ENCODE peak calls at places on chromosomes 2 and 18, in nine cellular contexts. K, O, C, T, S, Y, E, V and P are unnamed samples.
A peak's percentile ranks its signal among the peaks of the same experiment; 100 is the strongest.

GRCh38 chr2:176079285-176079830 is 4.4 kb downstream of the EVX2 start:
- DNase-seq in K (no peak), O (no peak), C (no peak), T (no peak), S (no peak), Y (no peak), E (no peak), V (no peak), P (no peak)

GRCh38 chr2:152910970-152911369 is 192.6 kb downstream of the ARL6IP6 start:
- DNase-seq in K (no peak), O (no peak), C (no peak), T (no peak), S (no peak), Y (no peak), E (no peak), V (no peak), P (no peak)

GRCh38 chr2:141341444-141341843 is 789.4 kb downstream of the LRP1B start:
- DNase-seq in K (no peak), O (peak; percentile 74), C (no peak), T (no peak), S (no peak), Y (no peak), E (peak; percentile 99), V (no peak), P (no peak)

GRCh38 chr2:56199492-56199891 is 15.7 kb downstream of the CCDC85A start:
- DNase-seq in K (no peak), O (peak; percentile 10), C (no peak), T (no peak), S (no peak), Y (no peak), E (peak; percentile 62), V (no peak), P (no peak)

GRCh38 chr2:46776687-46777327 is 138.8 kb downstream of the MCFD2 start:
- DNase-seq in K (no peak), O (peak; percentile 71), C (no peak), T (peak; percentile 55), S (peak; percentile 71), Y (no peak), E (peak; percentile 79), V (no peak), P (no peak)

GRCh38 chr2:169361706-169362345 is 508 bp downstream of the LRP2 start:
- DNase-seq in K (no peak), O (peak; percentile 18), C (no peak), T (no peak), S (no peak), Y (no peak), E (no peak), V (peak; percentile 56), P (no peak)

GRCh38 chr2:158716921-158717320 is 78.2 kb upstream of the DAPL1 start:
- DNase-seq in K (no peak), O (no peak), C (no peak), T (no peak), S (no peak), Y (no peak), E (no peak), V (no peak), P (peak; percentile 72)

GRCh38 chr18:8139127-8139591 is 470.1 kb upstream of the RAB12 start:
- DNase-seq in K (peak; percentile 78), O (no peak), C (no peak), T (no peak), S (no peak), Y (no peak), E (no peak), V (no peak), P (no peak)

GRCh38 chr2:170255971-170256370 is 78.0 kb downstream of the MYO3B start:
- DNase-seq in K (no peak), O (no peak), C (no peak), T (no peak), S (no peak), Y (no peak), E (peak; percentile 46), V (no peak), P (no peak)

GRCh38 chr2:227163998-227164744 is at the start of the genes COL4A3 and COL4A4:
- DNase-seq in K (peak; percentile 58), O (no peak), C (no peak), T (peak; percentile 60), S (peak; percentile 74), Y (peak; percentile 67), E (no peak), V (no peak), P (peak; percentile 92)
- TF ChIP-seq POLR2A in K (no peak), O (no peak), C (peak; percentile 65), T (no peak), S (peak; percentile 60), Y (no peak), E (no peak), V (no peak), P (no peak)

DNA sequence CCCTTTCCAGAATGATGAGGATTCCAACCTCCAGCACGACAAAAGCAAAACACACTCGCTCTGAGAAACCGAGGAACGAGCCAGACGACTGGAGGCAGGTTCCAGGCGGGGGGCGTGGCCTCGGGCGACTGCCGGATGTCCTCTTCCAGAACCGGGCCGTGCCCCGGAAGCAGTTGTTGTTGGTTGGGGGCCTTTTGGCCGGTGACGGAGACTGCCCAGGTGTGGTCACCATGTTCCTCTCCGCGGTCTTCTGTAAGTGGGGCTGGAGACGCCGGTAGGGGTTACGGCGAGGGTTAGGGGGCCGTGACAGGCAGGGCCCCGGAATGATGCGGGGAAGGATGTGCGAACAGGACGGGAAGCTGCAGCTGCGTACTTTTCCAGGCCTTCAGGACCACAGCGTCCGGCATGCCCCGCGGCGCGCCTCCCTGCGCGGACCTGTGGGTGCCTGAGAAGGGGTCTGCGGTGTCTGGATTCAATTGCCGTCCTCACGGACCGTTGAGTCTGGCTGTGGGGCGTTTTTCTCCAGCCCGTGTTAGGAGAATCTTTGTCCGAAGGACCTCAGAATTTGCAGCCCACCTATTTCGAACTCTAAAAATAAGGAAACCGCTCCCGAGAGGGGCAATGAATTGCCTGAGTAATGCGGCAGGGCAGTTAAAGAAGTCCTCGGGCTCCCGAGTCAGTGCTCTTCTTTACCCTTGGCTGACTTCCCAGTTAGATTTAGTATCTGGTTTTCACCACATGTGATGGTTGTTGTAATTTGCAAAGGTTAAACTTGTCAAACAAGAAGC is at the start of gene MRPL33:
- DNase-seq in K (peak; percentile 96), O (peak; percentile 93), C (peak; percentile 57), T (peak; percentile 96), S (peak; percentile 97), Y (peak; percentile 98), E (peak; percentile 85), V (peak; percentile 95), P (peak; percentile 99)
- TF ChIP-seq POLR2A in K (no peak), O (peak; percentile 90), C (peak; percentile 90), T (peak; percentile 79), S (peak; percentile 90), Y (peak; percentile 71), E (peak; percentile 70), V (peak; percentile 59), P (peak; percentile 62)

GRCh38 chr2:196413821-196414274 is 225.7 kb upstream of the CCDC150 start:
- DNase-seq in K (peak; percentile 26), O (no peak), C (peak; percentile 73), T (no peak), S (no peak), Y (no peak), E (no peak), V (no peak), P (no peak)
- TF ChIP-seq POLR2A in K (no peak), O (no peak), C (peak; percentile 74), T (no peak), S (no peak), Y (no peak), E (no peak), V (no peak), P (no peak)

GRCh38 chr2:205683991-205684390 is 1.7 kb downstream of the NRP2 start:
- DNase-seq in K (no peak), O (no peak), C (no peak), T (no peak), S (no peak), Y (peak; percentile 57), E (no peak), V (no peak), P (peak; percentile 64)

GRCh38 chr2:205681836-205682238 is 464 bp upstream of the NRP2 start:
- DNase-seq in K (no peak), O (peak; percentile 45), C (no peak), T (no peak), S (no peak), Y (peak; percentile 78), E (no peak), V (no peak), P (peak; percentile 90)

GRCh38 chr2:205680903-205681302 is 1.4 kb upstream of the NRP2 start:
- DNase-seq in K (no peak), O (peak; percentile 20), C (no peak), T (no peak), S (no peak), Y (no peak), E (no peak), V (no peak), P (peak; percentile 62)

GRCh38 chr2:205683179-205683978 is 1.1 kb downstream of the NRP2 start:
- DNase-seq in K (no peak), O (peak; percentile 50), C (no peak), T (no peak), S (no peak), Y (peak; percentile 63), E (peak; percentile 79), V (no peak), P (peak; percentile 55)

DNA sequence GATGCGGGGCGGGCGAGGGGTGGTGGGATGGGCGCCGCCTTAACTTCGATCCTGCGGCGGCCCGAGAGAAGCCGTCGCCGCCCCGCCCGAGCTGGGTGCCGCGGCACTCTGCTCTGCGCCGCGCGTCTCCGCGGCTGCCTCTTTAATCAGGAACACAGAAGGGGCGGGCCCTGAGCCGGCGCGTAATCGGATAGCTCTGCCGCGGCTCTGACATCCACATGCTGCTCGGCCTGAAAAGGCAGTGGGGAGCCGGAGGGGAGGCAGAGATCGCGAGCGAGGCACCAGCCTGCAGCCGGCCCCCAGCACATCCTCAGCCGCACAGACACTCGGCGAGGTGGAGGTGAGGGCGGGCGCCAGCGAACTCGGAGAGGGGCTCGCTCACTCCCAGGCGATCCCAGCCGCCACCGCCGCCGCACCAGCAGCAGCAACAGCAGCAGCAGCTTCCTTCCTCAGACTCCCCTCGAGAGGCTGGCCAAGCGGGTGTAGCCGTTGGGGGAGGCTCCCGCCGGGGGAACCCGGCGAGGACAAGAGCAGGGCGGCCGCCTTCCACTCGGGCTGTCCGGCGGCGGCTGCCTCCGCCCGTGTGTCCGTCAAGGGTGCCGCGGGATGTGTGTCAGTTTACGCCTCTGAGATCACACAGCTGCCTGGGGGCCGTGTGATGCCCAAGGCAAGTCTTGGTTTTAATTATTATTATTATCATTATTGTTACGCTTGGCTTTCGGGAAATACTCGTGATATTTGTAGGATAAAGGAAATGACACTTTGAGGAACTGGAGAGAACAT is at the start of gene NRP2:
- DNase-seq in K (peak; percentile 79), O (peak; percentile 93), C (no peak), T (peak; percentile 81), S (peak; percentile 74), Y (peak; percentile 98), E (peak; percentile 89), V (no peak), P (peak; percentile 97)
- TF ChIP-seq POLR2A in K (no peak), O (peak; percentile 97), C (peak; percentile 19), T (peak; percentile 88), S (peak; percentile 49), Y (peak; percentile 98), E (peak; percentile 93), V (peak; percentile 60), P (peak; percentile 91)